ENCODE peak calls at places on chromosomes 11 and 22, in eight cellular contexts. R is Panc1, M is body of pancreas, Q is stomach, G is GM23248, X is mesenchymal stem cell, U is neural progenitor cell, F is heart right ventricle. J is an unnamed sample. For H3K27me3 and H3K9me3, the result is how much of the 10 kb centered on the place peaks cover.

GRCh38 chr11:26958650-26959049 is 35.3 kb upstream of the FIBIN start:
- DNase-seq in G (no peak), M (no peak), X (no peak), Q (no peak), F (no peak), R (no peak), U (no peak), J (no peak)

GRCh38 chr22:42439821-42440674 is 7.8 kb upstream of the NFAM1 start:
- DNase-seq in X (peak), R (no peak), M (peak), U (no peak), F (no peak), G (peak), Q (peak), J (no peak)

GRCh38 chr11:1352696-1353382 is 36.9 kb upstream of the BRSK2 start:
- DNase-seq in Q (no peak), F (no peak), M (no peak), U (no peak), X (no peak), G (no peak), R (no peak), J (no peak)

GRCh38 chr11:78460468-78460867 is 42.8 kb upstream of the GAB2 start:
- DNase-seq in G (peak), X (no peak), U (no peak), R (no peak), F (no peak), Q (no peak), M (no peak), J (no peak)

GRCh38 chr22:44422742-44423370 is 75.2 kb downstream of the RTL6 start:
- DNase-seq in G (no peak), U (no peak), F (no peak), M (no peak), R (no peak), Q (peak), X (peak), J (no peak)

GRCh38 chr11:66327171-66328035 is 8.8 kb downstream of the RIN1 start:
- DNase-seq in Q (no peak), M (no peak), F (no peak), R (no peak), U (no peak), X (peak), G (peak), J (no peak)

GRCh38 chr11:46127150-46127638 is 5.9 kb upstream of the PHF21A start:
- DNase-seq in X (peak), Q (no peak), M (no peak), U (peak), R (no peak), G (peak), F (peak), J (peak)

GRCh38 chr11:10490398-10491232 is 35.6 kb downstream of the AMPD3 start:
- DNase-seq in R (peak), X (peak), U (peak), F (peak), G (peak), M (peak), Q (peak), J (no peak)

GRCh38 chr11:23991140-23991539 is 505.7 kb upstream of the LUZP2 start:
- DNase-seq in Q (no peak), M (no peak), X (no peak), G (peak), R (no peak), U (no peak), F (no peak), J (no peak)

GRCh38 chr22:28021116-28021997 is 102.3 kb upstream of the PITPNB start:
- DNase-seq in R (no peak), F (peak), M (peak), X (no peak), U (no peak), G (no peak), Q (peak), J (no peak)

GRCh38 chr11:79042824-79043223 is 398.0 kb downstream of the TENM4 start:
- DNase-seq in X (no peak), G (no peak), F (no peak), U (no peak), M (no peak), R (no peak), Q (no peak), J (no peak)

GRCh38 chr11:65981101-65981740 is 19.7 kb downstream of the SART1 start:
- DNase-seq in Q (no peak), R (no peak), G (no peak), F (no peak), X (no peak), U (no peak), M (no peak), J (no peak)

GRCh38 chr11:68014157-68014965 is 4.2 kb downstream of the ALDH3B1 start:
- DNase-seq in M (no peak), Q (peak), U (no peak), G (peak), X (peak), R (peak), F (no peak), J (no peak)

GRCh38 chr11:8268530-8269461 is 5.1 kb upstream of the LMO1 start:
- DNase-seq in F (no peak), M (no peak), R (no peak), X (no peak), Q (no peak), U (peak), G (peak), J (no peak)

GRCh38 chr11:102836290-102836875 is 7.0 kb downstream of the MMP3 start:
- DNase-seq in G (peak), F (no peak), Q (no peak), R (no peak), U (no peak), X (peak), M (no peak), J (no peak)

GRCh38 chr11:64347171-64347867 is 7.3 kb downstream of the CCDC88B start:
- DNase-seq in X (peak), R (no peak), F (no peak), Q (no peak), G (peak), M (no peak), U (no peak), J (no peak)

GRCh38 chr11:27401760-27402316 is 38.8 kb upstream of the CCDC34 start:
- DNase-seq in R (peak), G (no peak), M (no peak), F (no peak), Q (no peak), U (no peak), X (no peak), J (no peak)

GRCh38 chr22:24417200-24417599 is 10.2 kb upstream of the ADORA2A start:
- DNase-seq in R (no peak), F (no peak), U (no peak), X (no peak), M (no peak), Q (no peak), G (no peak), J (no peak)

GRCh38 chr11:1487091-1487850 is 692 bp upstream of the MOB2 start:
- DNase-seq in U (no peak), M (no peak), G (no peak), R (no peak), F (no peak), Q (no peak), X (no peak), J (no peak)

GRCh38 chr11:59818572-59818971 is 8.0 kb upstream of the MRPL16 start:
- DNase-seq in R (no peak), M (no peak), U (no peak), F (no peak), G (no peak), X (no peak), Q (no peak), J (no peak)

GRCh38 chr11:35012467-35013191 is 96.2 kb downstream of the PDHX start:
- DNase-seq in R (no peak), Q (no peak), U (no peak), G (no peak), M (no peak), X (no peak), F (no peak), J (peak)

GRCh38 chr11:96156379-96156722 is 186.6 kb downstream of the MAML2 start:
- DNase-seq in X (no peak), G (peak), R (no peak), M (no peak), Q (no peak), U (no peak), F (peak), J (no peak)

GRCh38 chr11:67384851-67385366 is 6.9 kb upstream of the RAD9A start:
- DNase-seq in M (no peak), Q (no peak), R (no peak), G (peak), X (peak), U (no peak), F (no peak), J (no peak)

GRCh38 chr11:121741954-121742361 is 289.2 kb upstream of the SORL1-AS1 start:
- DNase-seq in F (peak), X (no peak), Q (no peak), U (no peak), G (peak), R (no peak), M (peak), J (no peak)

GRCh38 chr11:8018742-8019631 is 31.9 kb downstream of the EIF3F start:
- DNase-seq in R (no peak), Q (peak), X (peak), U (peak), G (peak), M (peak), F (peak), J (peak)

GRCh38 chr11:71267807-71268421 is 15.5 kb upstream of the SHANK2 start:
- DNase-seq in U (no peak), G (no peak), M (no peak), X (no peak), Q (peak), R (no peak), F (no peak), J (no peak)

GRCh38 chr11:8293171-8293570 is 29.5 kb upstream of the LMO1 start:
- DNase-seq in U (peak), X (no peak), R (no peak), Q (no peak), G (no peak), M (peak), F (no peak), J (no peak)

GRCh38 chr11:27481992-27482391 is 9.4 kb upstream of the LGR4 start:
- DNase-seq in R (no peak), Q (no peak), X (no peak), M (no peak), G (no peak), F (no peak), U (no peak), J (no peak)

GRCh38 chr11:12064136-12064953 is 46.0 kb upstream of the MICAL2 start:
- DNase-seq in U (no peak), R (no peak), G (no peak), Q (no peak), F (no peak), X (no peak), M (no peak), J (no peak)

GRCh38 chr22:37484115-37485005 is 1.8 kb downstream of the MFNG start:
- DNase-seq in R (no peak), U (peak), G (no peak), F (peak), M (no peak), X (no peak), Q (peak), J (peak)

GRCh38 chr11:28123151-28123571 is 15.0 kb downstream of the METTL15 start:
- DNase-seq in R (no peak), M (no peak), F (no peak), Q (no peak), X (peak), U (no peak), G (peak), J (no peak)

GRCh38 chr22:27186643-27187042 is 529.3 kb downstream of the MIAT start:
- DNase-seq in U (no peak), Q (no peak), M (no peak), X (no peak), G (no peak), F (no peak), R (no peak), J (no peak)

GRCh38 chr11:64492561-64492960 is 98.5 kb upstream of the SLC22A12 start:
- DNase-seq in U (no peak), M (no peak), Q (no peak), R (no peak), X (no peak), G (no peak), F (no peak), J (no peak)

GRCh38 chr11:1889941-1890855 is 1.5 kb downstream of the PRR33 start:
- DNase-seq in G (no peak), X (no peak), R (no peak), M (no peak), Q (no peak), F (no peak), U (no peak), J (no peak)

GRCh38 chr11:46920709-46921108 is 2.4 kb upstream of the LRP4 start:
- DNase-seq in U (no peak), M (no peak), R (no peak), G (peak), F (no peak), X (peak), Q (no peak), J (no peak)

GRCh38 chr11:9823887-9824385 is 160.1 kb downstream of the SWAP70 start:
- DNase-seq in M (no peak), Q (no peak), G (no peak), X (no peak), U (no peak), R (no peak), F (no peak), J (no peak)

GRCh38 chr11:67563354-67564114 is 20.1 kb upstream of the GSTP1 start:
- DNase-seq in X (peak), G (peak), R (peak), M (peak), Q (peak), U (no peak), F (peak), J (no peak)

GRCh38 chr11:18641677-18642076 is 7.5 kb upstream of the SPTY2D1 start:
- DNase-seq in U (no peak), G (no peak), R (no peak), F (no peak), M (no peak), Q (no peak), X (no peak), J (no peak)

GRCh38 chr11:71473793-71474080 is 20.7 kb downstream of the NADSYN1 start:
- DNase-seq in R (no peak), Q (no peak), X (no peak), F (no peak), M (no peak), G (no peak), U (no peak), J (no peak)

GRCh38 chr11:19718976-19719375 is 6.3 kb downstream of the NAV2 start:
- DNase-seq in F (no peak), G (no peak), U (no peak), M (no peak), X (no peak), Q (no peak), R (no peak), J (no peak)
- H3K27me3 ChIP-seq in F (under half), G (under half), U (under half), M (under half), X (under half), Q (under half), R (under half), J (under half)

GRCh38 chr11:134464981-134465730 is 53.1 kb upstream of the B3GAT1 start:
- DNase-seq in U (no peak), G (no peak), R (no peak), F (no peak), Q (no peak), M (no peak), X (no peak), J (no peak)
- H3K9me3 ChIP-seq in U (under half), G (under half), R (under half), F (under half), Q (under half), M (under half), X (under half), J (under half)

DNA sequence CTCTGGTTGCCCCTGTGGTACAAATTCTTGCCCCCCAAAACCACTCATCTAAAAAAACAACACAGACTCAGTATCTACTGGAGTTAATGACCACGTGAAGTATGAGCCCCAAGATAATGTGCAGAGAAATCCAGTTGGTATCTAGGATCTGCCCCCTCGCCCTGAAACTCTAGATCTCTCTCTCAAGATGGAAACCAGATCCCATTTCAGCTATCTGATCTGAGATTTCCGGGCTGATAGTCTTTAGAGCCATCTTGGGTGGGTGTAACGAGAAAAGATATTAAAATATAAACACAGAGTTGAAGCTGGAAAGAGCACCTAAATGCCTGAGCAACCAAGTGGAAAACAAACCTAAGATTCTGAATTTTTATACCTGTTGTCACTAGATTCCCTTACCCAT is 14.0 kb upstream of the VWCE start:
- DNase-seq in X (no peak), Q (no peak), M (no peak), U (no peak), R (no peak), F (no peak), G (no peak), J (no peak)
- H3K27ac ChIP-seq in X (no peak), Q (no peak), M (no peak), U (no peak), R (no peak), F (no peak), G (no peak), J (no peak)

DNA sequence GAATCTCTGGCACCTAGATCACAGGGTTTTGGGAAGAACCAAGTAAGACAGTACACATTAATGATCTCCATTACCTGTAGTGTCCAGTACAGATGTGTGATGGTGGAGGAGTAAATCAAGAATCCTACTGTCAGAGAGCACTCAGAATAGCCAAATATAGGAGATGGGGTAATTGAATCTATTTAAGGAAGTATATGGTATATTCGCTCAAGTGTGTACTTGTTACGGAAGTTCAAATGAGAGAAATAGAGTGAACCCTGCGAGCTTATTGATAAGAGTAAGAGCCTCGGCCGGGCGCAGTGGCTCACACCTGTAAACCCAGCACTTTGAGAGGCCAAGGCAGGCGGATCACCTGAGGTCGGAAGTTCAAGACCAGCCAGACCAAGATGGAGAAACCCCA is 2.2 kb downstream of the SPCS2 start:
- DNase-seq in F (no peak), G (no peak), X (no peak), R (no peak), M (no peak), Q (no peak), U (no peak), J (no peak)
- H3K27me3 ChIP-seq in F (under half), G (under half), X (under half), R (under half), M (under half), Q (under half), U (under half), J (under half)

DNA sequence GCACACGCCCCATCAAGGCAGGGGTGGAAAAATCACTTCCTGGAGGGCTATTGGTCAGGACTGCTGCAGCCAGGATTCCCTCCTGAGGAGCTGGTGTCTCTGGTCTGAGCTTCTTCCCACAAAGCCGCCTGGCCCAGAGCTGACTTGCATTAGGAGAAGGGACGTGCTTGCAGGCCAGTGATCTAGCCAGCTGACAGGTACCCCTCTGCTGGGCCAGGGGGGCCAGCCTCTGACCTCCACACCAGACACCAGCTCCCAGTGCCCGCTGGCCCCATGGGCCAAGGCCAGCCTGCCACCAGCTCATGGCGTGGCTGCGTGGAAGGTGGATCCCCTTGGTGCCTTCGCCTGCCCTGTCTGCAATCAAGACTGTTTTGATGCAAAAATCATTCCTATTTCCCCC is 83.8 kb downstream of the THAP12 start:
- DNase-seq in Q (no peak), F (no peak), G (no peak), R (no peak), X (no peak), U (no peak), M (no peak), J (no peak)
- H3K9me3 ChIP-seq in Q (under half), F (under half), G (under half), R (under half), X (under half), U (under half), M (under half), J (under half)

GRCh38 chr22:18056161-18056666 is 21.6 kb upstream of the PEX26 start:
- DNase-seq in M (peak), U (no peak), Q (no peak), X (peak), R (no peak), G (peak), F (no peak), J (no peak)
- H3K27ac ChIP-seq in M (peak), U (no peak), Q (peak), X (peak), R (no peak), G (peak), F (peak), J (no peak)